ENCODE peak calls at places on chromosomes 16 and 17, in seven cellular contexts. H is mesenchymal stem cell, M is H1, O is neuronal stem cell, Y is H9, N is mesendoderm, Q is trophoblast cell. D is an unnamed sample.

GRCh38 chr16:85182286-85182685 is 70.0 kb upstream of the CIBAR2 start:
- DNase-seq in M (no peak), Q (no peak), H (no peak), Y (no peak), O (no peak), N (no peak), D (no peak)

GRCh38 chr16:7397901-7398300 is 65.3 kb downstream of the RBFOX1 start:
- DNase-seq in M (no peak), O (no peak), Q (no peak), N (peak; percentile 82), Y (no peak), H (no peak), D (no peak)

GRCh38 chr16:49560018-49560830 is 186.6 kb downstream of the C16orf78 start:
- DNase-seq in N (peak; percentile 16), Y (no peak), H (no peak), M (no peak), O (no peak), Q (no peak), D (no peak)

GRCh38 chr17:21272881-21273839 is 11.4 kb upstream of the MAP2K3 start:
- DNase-seq in Y (no peak), M (no peak), Q (no peak), N (no peak), H (no peak), O (no peak), D (no peak)

GRCh38 chr17:21214777-21215541 is 998 bp upstream of the TMEM11 start:
- DNase-seq in N (peak; percentile 84), H (peak; percentile 50), Q (no peak), O (peak; percentile 20), M (no peak), Y (peak; percentile 69), D (no peak)

GRCh38 chr16:55171241-55171640 is 152.8 kb upstream of the IRX6 start:
- DNase-seq in N (peak; percentile 41), O (no peak), H (no peak), Y (no peak), M (no peak), Q (no peak), D (no peak)

GRCh38 chr16:26598061-26598460 is 468.7 kb upstream of the C16orf82 start:
- DNase-seq in H (no peak), M (no peak), O (no peak), Q (no peak), Y (no peak), N (peak; percentile 90), D (no peak)

GRCh38 chr17:75240394-75241142 is 20.8 kb downstream of the GGA3 start:
- DNase-seq in Y (peak; percentile 96), Q (peak; percentile 84), M (no peak), H (peak; percentile 48), O (peak; percentile 63), N (peak; percentile 93), D (peak; percentile 20)

GRCh38 chr17:59844884-59845594 is 47.7 kb downstream of the TUBD1 start:
- DNase-seq in O (no peak), H (peak; percentile 68), M (no peak), Y (no peak), Q (no peak), N (no peak), D (peak; percentile 70)

GRCh38 chr16:66359012-66359411 is 7.5 kb upstream of the CDH5 start:
- DNase-seq in M (no peak), N (no peak), Y (no peak), Q (no peak), H (peak; percentile 18), O (no peak), D (peak; percentile 19)

GRCh38 chr16:50244504-50245416 is 21.6 kb upstream of the ADCY7 start:
- DNase-seq in N (peak; percentile 62), M (no peak), Y (peak; percentile 81), H (no peak), Q (peak; percentile 64), O (no peak), D (no peak)

GRCh38 chr16:14198603-14199002 is 127.5 kb downstream of the MRTFB start:
- DNase-seq in Q (no peak), O (no peak), N (no peak), M (no peak), Y (no peak), H (no peak), D (no peak)

DNA sequence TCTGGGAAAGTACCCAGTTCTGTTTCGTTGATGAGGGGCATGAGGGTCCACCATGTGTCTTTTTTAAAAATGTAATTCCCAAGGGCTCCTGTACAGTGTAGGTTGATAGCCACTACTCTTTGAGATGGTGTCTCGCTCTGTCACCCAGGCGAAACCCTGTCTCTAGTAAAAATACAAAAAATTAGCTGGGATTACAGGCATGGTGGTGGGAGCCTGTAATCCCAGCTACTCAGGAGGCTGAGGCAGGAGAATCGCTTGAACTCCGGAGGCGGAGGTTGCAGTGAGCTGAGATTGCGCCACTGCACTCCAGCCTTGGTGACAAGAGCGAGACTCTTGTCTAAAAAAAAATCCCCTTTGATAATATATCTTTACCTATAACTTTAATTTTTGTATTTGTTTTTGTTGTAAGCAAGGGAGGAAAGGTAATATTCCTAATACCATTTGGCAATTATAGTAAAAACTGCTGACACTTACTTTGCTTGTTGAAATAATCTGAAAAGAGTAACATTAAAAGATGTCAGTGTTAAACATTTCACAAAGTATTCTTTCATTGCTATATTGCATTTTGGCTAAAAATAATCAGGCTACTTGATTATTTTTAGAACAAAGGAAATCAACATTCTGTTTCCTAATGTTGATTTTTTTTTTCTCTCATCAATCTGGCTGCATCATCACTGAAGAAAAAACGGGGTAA is 11.8 kb downstream of the KPNA2 start:
- DNase-seq in M (no peak), N (no peak), Y (no peak), H (no peak), Q (no peak), O (no peak), D (no peak)
- H4K8ac ChIP-seq in M (no peak overlapping the region), N (no peak overlapping the region), Y (no peak overlapping the region), H (no peak overlapping the region), Q (no peak overlapping the region), O (no peak overlapping the region), D (no peak overlapping the region)

GRCh38 chr16:57725077-57725953 is 10.3 kb upstream of the KATNB1 start:
- DNase-seq in Y (no peak), H (no peak), N (no peak), M (no peak), Q (no peak), O (no peak), D (no peak)
- H4K8ac ChIP-seq in Y (no peak overlapping the region), H (no peak overlapping the region), N (no peak overlapping the region), M (no peak overlapping the region), Q (no peak overlapping the region), O (no peak overlapping the region), D (no peak overlapping the region)

GRCh38 chr16:3583303-3584038 is 6.3 kb upstream of the NLRC3 start:
- DNase-seq in O (no peak), N (no peak), Q (no peak), H (no peak), M (no peak), Y (no peak), D (no peak)

GRCh38 chr16:3581392-3581791 is 4.2 kb upstream of the NLRC3 start:
- DNase-seq in N (no peak), O (no peak), M (no peak), Q (no peak), Y (no peak), H (no peak), D (no peak)

GRCh38 chr16:3580686-3581085 is 3.5 kb upstream of the NLRC3 start:
- DNase-seq in Q (no peak), N (no peak), Y (no peak), M (no peak), O (no peak), H (no peak), D (peak; percentile 20)

GRCh38 chr16:3584412-3584811 is 7.2 kb upstream of the NLRC3 start:
- DNase-seq in N (no peak), H (no peak), Y (no peak), Q (no peak), O (no peak), M (no peak), D (no peak)

DNA sequence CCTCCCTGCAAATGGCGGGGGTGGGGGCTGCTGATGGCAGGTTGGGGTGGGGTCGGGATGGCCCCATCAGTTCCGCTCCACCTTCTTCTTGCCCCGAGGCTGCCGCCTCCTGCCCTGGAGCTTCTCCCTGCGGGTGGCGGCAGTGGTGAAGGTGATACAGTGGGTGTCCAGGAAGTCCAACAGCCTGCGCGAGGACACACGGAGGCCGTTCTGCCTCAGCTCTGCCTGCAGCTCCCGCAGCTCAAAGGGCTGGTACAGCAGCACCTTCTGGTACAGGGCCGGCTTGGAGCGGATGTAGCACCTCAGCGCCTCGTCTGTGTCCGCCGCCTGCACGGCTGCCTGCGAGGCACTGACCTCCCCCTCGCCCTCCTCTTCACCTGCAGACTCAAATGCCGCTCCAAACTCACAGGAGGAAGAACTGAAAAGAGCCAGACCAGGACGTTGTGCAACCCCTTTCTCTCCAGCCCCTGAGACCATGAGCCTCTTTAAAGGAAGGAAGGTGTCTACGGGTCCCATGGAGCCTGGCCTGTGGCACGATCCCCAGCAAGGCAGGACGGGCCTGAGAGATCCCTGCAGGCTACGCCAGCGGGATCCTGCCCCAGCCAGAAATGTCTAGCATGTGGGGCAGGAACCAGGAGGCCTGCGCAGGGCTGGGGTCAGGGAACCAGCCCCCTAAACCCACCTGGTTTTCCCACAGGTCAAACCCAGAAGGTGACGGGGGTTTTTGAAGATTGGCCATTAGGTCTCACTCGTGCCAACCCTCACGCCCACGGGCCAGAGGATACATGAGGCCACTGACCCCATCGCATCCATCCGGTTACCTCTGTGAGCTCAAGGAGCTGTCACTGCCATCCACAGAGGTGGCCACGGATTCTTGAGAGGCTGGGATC is 5.3 kb upstream of the NLRC3 start:
- DNase-seq in Q (no peak), Y (no peak), N (no peak), O (no peak), H (no peak), M (no peak), D (no peak)
- H4K8ac ChIP-seq in Q (no peak overlapping the region), Y (no peak overlapping the region), N (no peak overlapping the region), O (no peak overlapping the region), H (no peak overlapping the region), M (no peak overlapping the region), D (no peak overlapping the region)

GRCh38 chr17:78131172-78132085 is 858 bp downstream of the TMC8 start:
- DNase-seq in N (no peak), Y (no peak), M (no peak), O (no peak), Q (no peak), H (no peak), D (no peak)

GRCh38 chr17:78130080-78130438 is 512 bp upstream of the TMC8 start:
- DNase-seq in M (no peak), Q (no peak), N (no peak), Y (no peak), H (no peak), O (no peak), D (no peak)

GRCh38 chr17:78132086-78132676 is 1.6 kb downstream of the TMC8 start:
- DNase-seq in M (no peak), N (peak; percentile 67), Q (no peak), O (no peak), Y (peak; percentile 80), H (no peak), D (no peak)

GRCh38 chr17:78129385-78130079 is 977 bp upstream of the TMC6 start:
- DNase-seq in Y (no peak), H (no peak), O (no peak), Q (no peak), M (no peak), N (no peak), D (no peak)

DNA sequence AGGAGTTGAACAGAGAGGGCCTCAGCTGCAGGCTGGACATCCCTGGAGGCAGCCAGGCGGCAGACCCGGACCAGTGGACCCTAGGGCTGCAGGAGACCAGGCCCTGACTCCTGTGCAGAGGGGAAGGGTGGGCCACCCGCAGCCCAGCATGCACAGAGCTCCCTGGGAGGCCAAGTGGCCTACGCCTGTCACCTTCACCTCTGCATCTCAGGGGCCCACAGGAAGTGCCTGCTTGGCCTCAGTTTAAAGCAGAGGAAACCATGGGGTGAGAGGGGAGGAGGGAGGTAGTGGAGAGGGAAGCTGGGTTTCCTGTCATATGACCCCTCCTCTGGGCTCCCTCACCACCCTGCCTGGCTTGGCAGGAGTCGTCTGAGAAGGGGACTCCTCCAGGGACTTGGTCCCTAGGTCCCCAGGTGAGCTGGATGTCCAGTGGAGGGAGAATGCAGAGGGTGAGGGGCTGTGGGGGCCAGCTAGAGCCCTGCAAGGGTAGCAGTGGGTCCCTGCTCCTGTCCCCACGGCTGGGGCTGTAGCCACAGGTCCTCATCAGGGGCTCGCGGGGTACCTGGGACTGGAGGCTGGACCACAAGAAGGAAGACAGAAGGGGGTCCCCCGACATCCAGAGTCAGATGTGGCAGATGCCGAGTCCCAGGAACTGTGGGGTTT is at the start of gene TMC8:
- DNase-seq in Q (no peak), M (no peak), Y (peak; percentile 67), H (no peak), O (no peak), N (peak; percentile 57), D (no peak)
- H4K8ac ChIP-seq in Q (no peak within 1 kb of the TSS), M (peak within 1 kb of the TSS; percentile 73), Y (no peak within 1 kb of the TSS), H (peak within 1 kb of the TSS; percentile 90), O (peak within 1 kb of the TSS; percentile 92), N (no peak within 1 kb of the TSS), D (no peak within 1 kb of the TSS)